ENCODE peak calls at places on chromosomes 13 and 19, in nine cellular contexts. D is SK-N-SH, A is stomach, C is cardiac muscle cell, Q is OCI-LY7, H is right lobe of liver, T is ascending aorta, N is Peyer's patch, E is A549. G is an unnamed sample. For H3K4me1, the result is how much of the 10 kb centered on the place peaks cover.

GRCh38 chr19:3186377-3186688 is 603 bp downstream of the NCLN start:
- DNase-seq in H (no peak), N (peak), D (peak), C (peak), E (no peak), A (no peak), T (no peak), Q (no peak), G (peak)

GRCh38 chr19:9065457-9066014 is 21.3 kb upstream of the OR1M1 start:
- DNase-seq in Q (no peak), T (no peak), A (no peak), D (no peak), E (no peak), C (no peak), H (no peak), N (no peak), G (no peak)

GRCh38 chr13:106859505-106859904 is 291.6 kb upstream of the ARGLU1 start:
- DNase-seq in C (no peak), A (no peak), Q (no peak), E (no peak), N (no peak), D (no peak), H (no peak), T (no peak), G (no peak)

GRCh38 chr19:1561236-1561842 is 6.8 kb downstream of the MEX3D start:
- DNase-seq in N (no peak), H (no peak), A (no peak), T (no peak), D (no peak), E (no peak), C (no peak), Q (no peak), G (no peak)

GRCh38 chr13:43316997-43317396 is 293.6 kb downstream of the DNAJC15 start:
- DNase-seq in T (no peak), C (peak), H (peak), Q (no peak), N (no peak), E (no peak), A (no peak), D (peak), G (no peak)

GRCh38 chr13:73938375-73939070 is 195.7 kb downstream of the KLF12 start:
- DNase-seq in C (peak), Q (no peak), E (peak), H (no peak), D (no peak), T (no peak), A (no peak), N (no peak), G (no peak)

GRCh38 chr19:35458821-35459391 is 10.8 kb downstream of the FFAR2 start:
- DNase-seq in A (peak), H (peak), D (no peak), C (no peak), N (no peak), Q (peak), E (no peak), T (no peak), G (no peak)

GRCh38 chr13:25608181-25608580 is 236.4 kb downstream of the ATP8A2 start:
- DNase-seq in T (no peak), C (no peak), E (no peak), A (no peak), H (no peak), N (no peak), D (no peak), Q (no peak), G (no peak)

GRCh38 chr13:95643471-95643813 is 1.1 kb downstream of the DZIP1 start:
- DNase-seq in N (no peak), Q (no peak), T (no peak), E (no peak), D (peak), C (peak), H (no peak), A (no peak), G (no peak)

GRCh38 chr13:48304132-48304876 is 753 bp downstream of the RB1 start:
- DNase-seq in Q (peak), T (no peak), E (peak), D (peak), C (peak), N (peak), H (peak), A (peak), G (no peak)

GRCh38 chr13:109348514-109349340 is 437.7 kb downstream of the IRS2 start:
- DNase-seq in N (no peak), C (peak), H (no peak), A (no peak), E (no peak), D (no peak), T (no peak), Q (no peak), G (no peak)

GRCh38 chr19:41427647-41428480 is 690 bp upstream of the B3GNT8 start:
- DNase-seq in T (no peak), E (no peak), A (no peak), C (peak), H (no peak), Q (no peak), N (peak), D (peak), G (peak)

GRCh38 chr13:35782793-35783192 is 306.3 kb upstream of the MAB21L1 start:
- DNase-seq in T (no peak), Q (no peak), H (no peak), D (no peak), E (no peak), A (no peak), C (no peak), N (no peak), G (no peak)

GRCh38 chr13:26186141-26186870 is 35.8 kb downstream of the RNF6 start:
- DNase-seq in T (peak), A (peak), H (peak), D (peak), C (peak), Q (peak), N (peak), E (peak), G (peak)

GRCh38 chr19:14337510-14337909 is 43.7 kb upstream of the ADGRE5 start:
- DNase-seq in D (peak), C (peak), Q (peak), N (peak), E (peak), H (no peak), A (peak), T (no peak), G (no peak)

GRCh38 chr19:53518716-53519115 is 19.2 kb upstream of the ZNF331 start:
- DNase-seq in A (no peak), Q (no peak), C (no peak), N (no peak), E (no peak), D (no peak), T (no peak), H (no peak), G (no peak)

GRCh38 chr13:51584731-51585191 is 499 bp downstream of the WDFY2 start:
- DNase-seq in E (peak), T (no peak), Q (peak), A (peak), C (peak), H (peak), N (peak), D (peak), G (peak)

GRCh38 chr19:34273121-34273845 is 18.9 kb downstream of the GARRE1 start:
- DNase-seq in D (no peak), N (no peak), C (no peak), T (no peak), E (no peak), H (no peak), Q (peak), A (no peak), G (no peak)

GRCh38 chr19:13823256-13823655 is 28.0 kb downstream of the ZSWIM4 start:
- DNase-seq in E (no peak), N (no peak), Q (no peak), C (no peak), D (no peak), H (no peak), A (no peak), T (no peak), G (no peak)

GRCh38 chr13:32791545-32792172 is 205.4 kb downstream of the PDS5B start:
- DNase-seq in T (no peak), N (no peak), E (peak), H (no peak), Q (peak), D (no peak), A (no peak), C (no peak), G (no peak)

GRCh38 chr13:42735011-42735410 is 46.4 kb upstream of the FAM216B start:
- DNase-seq in Q (no peak), T (no peak), D (no peak), E (no peak), N (no peak), C (no peak), A (no peak), H (no peak), G (no peak)

GRCh38 chr19:11693505-11694499 is 44.9 kb downstream of the ZNF823 start:
- DNase-seq in N (no peak), E (no peak), D (peak), T (no peak), Q (peak), A (no peak), H (no peak), C (peak), G (no peak)

GRCh38 chr13:99989376-99990044 is 7.9 kb downstream of the ZIC2 start:
- DNase-seq in A (no peak), T (no peak), C (no peak), Q (no peak), N (no peak), E (no peak), D (peak), H (no peak), G (no peak)

GRCh38 chr13:48976677-48977625 is 1.2 kb downstream of the FNDC3A start:
- DNase-seq in H (no peak), C (no peak), N (no peak), A (no peak), D (no peak), T (no peak), Q (peak), E (no peak), G (no peak)

GRCh38 chr13:84607614-84608013 is 725.3 kb upstream of the SLITRK1 start:
- DNase-seq in E (no peak), A (no peak), Q (no peak), D (no peak), H (no peak), C (peak), N (no peak), T (no peak), G (no peak)

GRCh38 chr13:43301341-43301969 is 278.1 kb downstream of the DNAJC15 start:
- DNase-seq in Q (no peak), D (no peak), H (no peak), T (no peak), N (no peak), C (no peak), E (no peak), A (no peak), G (no peak)

GRCh38 chr13:32314968-32315254 is 252 bp downstream of the ZAR1L start:
- DNase-seq in N (no peak), H (no peak), T (no peak), C (peak), A (peak), Q (peak), D (peak), E (no peak), G (no peak)

GRCh38 chr13:25085125-25085742 is 10.7 kb upstream of the PABPC3 start:
- DNase-seq in Q (peak), E (peak), N (no peak), C (peak), T (no peak), A (peak), H (no peak), D (peak), G (no peak)

GRCh38 chr13:111981446-111982165 is 85.3 kb upstream of the SOX1 start:
- DNase-seq in T (no peak), H (no peak), Q (no peak), E (no peak), D (no peak), A (no peak), N (no peak), C (no peak), G (no peak)

GRCh38 chr13:73684286-73684685 is 449.9 kb downstream of the KLF12 start:
- DNase-seq in D (no peak), C (no peak), Q (no peak), A (no peak), E (no peak), N (no peak), T (no peak), H (no peak), G (no peak)

GRCh38 chr13:102195566-102196462 is 206.0 kb downstream of the FGF14 start:
- DNase-seq in H (no peak), E (no peak), Q (no peak), D (peak), N (no peak), A (no peak), C (no peak), T (no peak), G (no peak)

GRCh38 chr19:31312004-31312403 is 37.2 kb downstream of the TSHZ3 start:
- DNase-seq in A (no peak), T (no peak), H (no peak), E (no peak), Q (no peak), N (no peak), D (no peak), C (peak), G (no peak)

GRCh38 chr19:47253970-47254369 is 2.4 kb upstream of the CCDC9 start:
- DNase-seq in N (no peak), H (no peak), C (no peak), A (no peak), T (no peak), Q (no peak), E (no peak), D (no peak), G (no peak)

GRCh38 chr13:40187324-40187795 is 479.1 kb downstream of the FOXO1 start:
- DNase-seq in E (no peak), Q (no peak), D (no peak), N (no peak), C (no peak), A (no peak), H (no peak), T (no peak), G (no peak)
- H3K4me1 ChIP-seq in E (under half), Q (under half), D (under half), N (under half), C (under half), A (under half), H (under half), T (under half), G (under half)

DNA sequence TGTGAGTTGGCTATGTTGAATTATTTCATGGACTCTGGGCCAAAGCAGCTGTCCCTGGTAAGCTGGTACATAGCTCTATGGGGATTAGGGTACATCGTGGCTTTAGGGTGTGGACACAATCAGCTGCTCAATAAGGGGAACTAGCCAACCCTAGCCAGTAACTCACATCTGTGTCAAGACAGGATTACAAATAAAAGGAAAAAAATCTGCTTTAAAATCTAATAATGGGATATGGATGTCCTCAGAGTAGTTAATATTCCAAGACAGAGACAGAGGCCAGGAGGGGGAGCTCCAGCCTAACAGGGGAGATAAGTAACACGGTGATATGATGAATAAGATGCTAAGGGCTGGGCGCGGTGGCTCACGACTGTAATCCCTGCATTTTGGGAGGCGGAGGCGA is 21.1 kb upstream of the ZNF766 start:
- DNase-seq in D (peak), T (no peak), E (no peak), A (peak), N (no peak), H (peak), Q (peak), C (peak), G (no peak)
- TF ChIP-seq CTCF in D (peak), T (peak), E (no peak), A (peak), N (peak), H (peak), Q (peak), C (peak), G (peak)

DNA sequence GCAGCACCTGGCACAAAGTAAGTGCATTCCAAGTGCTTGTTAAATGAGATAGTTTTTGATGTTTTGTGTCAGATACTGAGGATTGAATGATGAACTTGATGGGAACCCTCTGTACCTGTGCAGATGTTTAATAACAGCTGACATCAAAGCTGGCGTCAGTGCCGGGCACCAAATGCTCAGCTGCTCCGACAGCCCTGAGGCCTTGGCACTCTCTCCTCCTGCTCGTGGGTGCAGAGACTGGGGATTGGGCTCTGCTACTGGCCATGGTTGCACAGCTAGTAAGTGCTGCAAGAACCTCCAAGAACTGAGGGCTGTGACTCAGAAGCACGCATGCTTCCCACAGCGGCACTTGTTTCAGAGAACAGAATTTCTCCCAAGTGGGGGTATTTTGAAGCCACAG is 5.9 kb downstream of the LAMP1 start:
- DNase-seq in A (no peak), H (no peak), E (no peak), N (no peak), Q (no peak), D (no peak), T (no peak), C (no peak), G (no peak)
- H3K4me1 ChIP-seq in A (under half), H (under half), E (under half), N (under half), Q (under half), D (under half), T (under half), C (under half), G (under half)

GRCh38 chr13:30679483-30680330 is 55.6 kb upstream of the ALOX5AP start:
- DNase-seq in Q (peak), H (no peak), A (no peak), T (no peak), N (no peak), C (peak), D (peak), E (peak), G (no peak)

GRCh38 chr13:30681489-30682242 is 53.7 kb upstream of the ALOX5AP start:
- DNase-seq in D (peak), T (no peak), A (no peak), H (no peak), E (no peak), C (peak), N (no peak), Q (no peak), G (no peak)

GRCh38 chr13:30673669-30674521 is 56.2 kb downstream of the USPL1 start:
- DNase-seq in C (peak), N (peak), T (peak), H (peak), A (peak), E (peak), D (peak), Q (peak), G (peak)

GRCh38 chr13:30671271-30671815 is 53.6 kb downstream of the USPL1 start:
- DNase-seq in H (no peak), D (no peak), T (no peak), Q (no peak), A (no peak), C (no peak), N (no peak), E (no peak), G (no peak)

DNA sequence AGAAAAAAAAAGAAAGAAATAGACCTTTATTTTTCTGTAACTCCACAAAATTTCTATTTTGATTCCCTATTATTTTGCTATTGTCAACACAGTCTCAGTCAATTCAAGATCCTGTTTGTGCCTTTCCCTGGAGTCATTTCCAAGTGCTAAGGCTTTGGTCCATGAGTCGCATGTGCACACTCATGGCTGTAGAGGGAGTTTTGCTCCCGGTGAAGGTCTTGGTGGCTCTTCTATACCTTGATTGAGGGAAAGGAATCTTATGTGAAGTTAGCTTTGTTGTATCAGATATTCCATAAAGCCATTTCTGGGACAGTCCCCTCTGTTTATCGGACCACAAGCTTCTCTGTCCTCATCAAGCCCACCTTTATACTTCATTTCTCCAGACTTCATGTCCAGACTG is 58.7 kb upstream of the ALOX5AP start:
- DNase-seq in Q (no peak), C (peak), N (no peak), T (no peak), E (no peak), D (no peak), A (no peak), H (no peak), G (no peak)
- TF ChIP-seq CTCF in Q (peak), C (peak), N (peak), T (peak), E (peak), D (peak), A (no peak), H (no peak), G (no peak)

GRCh38 chr13:50453238-50453637 is 390.3 kb downstream of the DLEU7 start:
- DNase-seq in N (no peak), D (no peak), T (no peak), A (no peak), C (peak), H (no peak), Q (no peak), E (no peak), G (no peak)
- H3K4me1 ChIP-seq in N (under half), D (under half), T (under half), A (under half), C (under half), H (under half), Q (under half), E (under half), G (under half)

GRCh38 chr13:53198699-53199098 is 170.1 kb downstream of the OLFM4 start:
- DNase-seq in D (no peak), N (no peak), Q (no peak), E (no peak), H (no peak), T (no peak), C (no peak), A (no peak), G (no peak)

GRCh38 chr13:53198017-53198416 is 169.4 kb downstream of the OLFM4 start:
- DNase-seq in H (no peak), C (no peak), A (no peak), D (peak), Q (no peak), N (no peak), T (no peak), E (no peak), G (no peak)

GRCh38 chr13:53201454-53202225 is 173.0 kb downstream of the OLFM4 start:
- DNase-seq in H (peak), T (no peak), E (no peak), Q (no peak), N (peak), D (peak), C (peak), A (no peak), G (peak)

GRCh38 chr13:53200075-53200474 is 171.5 kb downstream of the OLFM4 start:
- DNase-seq in H (no peak), Q (no peak), A (no peak), T (no peak), N (no peak), D (no peak), C (no peak), E (no peak), G (no peak)

GRCh38 chr13:53200498-53201453 is 172.2 kb downstream of the OLFM4 start:
- DNase-seq in T (no peak), H (no peak), D (peak), C (peak), E (no peak), Q (no peak), A (peak), N (peak), G (peak)
- TF ChIP-seq CTCF in T (peak), H (no peak), D (no peak), C (peak), E (no peak), Q (no peak), A (peak), N (peak), G (peak)

GRCh38 chr19:6103217-6103644 is 7.1 kb downstream of the RFX2 start:
- DNase-seq in E (no peak), T (peak), C (peak), N (no peak), H (peak), D (no peak), Q (no peak), A (peak), G (peak)
- H3K4me1 ChIP-seq in E (under half), T (under half), C (under half), N (under half), H (under half), D (under half), Q (under half), A (under half), G (half or more)